ENCODE peak calls at places on chromosome 13, in six cellular contexts. One of them, this sample, is unnamed.
A peak's percentile ranks its signal among the peaks of the same experiment; 100 is the strongest.

GRCh38 chr13:87777395-87777794 is 106.2 kb downstream of the SLITRK5 start:
- DNase-seq in right cardiac atrium: no peak
- DNase-seq in ascending aorta: no peak
- DNase-seq in neural progenitor cell: peak; percentile 25
- DNase-seq in left ventricle myocardium inferior: no peak
- DNase-seq in body of pancreas: no peak
- DNase-seq in this sample: no peak

GRCh38 chr13:106610511-106610910 is 42.6 kb upstream of the ARGLU1 start:
- DNase-seq in right cardiac atrium: no peak
- DNase-seq in neural progenitor cell: no peak
- DNase-seq in left ventricle myocardium inferior: no peak
- DNase-seq in ascending aorta: no peak
- DNase-seq in body of pancreas: no peak
- DNase-seq in this sample: no peak

GRCh38 chr13:40031031-40031430 is 375.6 kb downstream of the COG6 start:
- DNase-seq in neural progenitor cell: no peak
- DNase-seq in left ventricle myocardium inferior: no peak
- DNase-seq in body of pancreas: no peak
- DNase-seq in right cardiac atrium: no peak
- DNase-seq in ascending aorta: no peak
- DNase-seq in this sample: no peak

GRCh38 chr13:111505175-111505777 is 184.8 kb downstream of the TEX29 start:
- DNase-seq in left ventricle myocardium inferior: no peak
- DNase-seq in body of pancreas: no peak
- DNase-seq in ascending aorta: no peak
- DNase-seq in right cardiac atrium: no peak
- DNase-seq in neural progenitor cell: peak; percentile 87
- DNase-seq in this sample: no peak

GRCh38 chr13:102817907-102818306 is 19.0 kb downstream of the BIVM start:
- DNase-seq in right cardiac atrium: no peak
- DNase-seq in neural progenitor cell: no peak
- DNase-seq in left ventricle myocardium inferior: no peak
- DNase-seq in body of pancreas: no peak
- DNase-seq in ascending aorta: no peak
- DNase-seq in this sample: no peak

GRCh38 chr13:94239135-94239534 is 240.3 kb downstream of the DCT start:
- DNase-seq in ascending aorta: no peak
- DNase-seq in left ventricle myocardium inferior: no peak
- DNase-seq in right cardiac atrium: no peak
- DNase-seq in body of pancreas: no peak
- DNase-seq in neural progenitor cell: no peak
- DNase-seq in this sample: no peak

GRCh38 chr13:94617389-94618000 is 15.8 kb downstream of the GPR180 start:
- DNase-seq in right cardiac atrium: no peak
- DNase-seq in ascending aorta: no peak
- DNase-seq in left ventricle myocardium inferior: no peak
- DNase-seq in neural progenitor cell: no peak
- DNase-seq in body of pancreas: peak; percentile 21
- DNase-seq in this sample: peak; percentile 43

GRCh38 chr13:25871389-25872125 is 180.3 kb downstream of the SHISA2 start:
- DNase-seq in body of pancreas: no peak
- DNase-seq in left ventricle myocardium inferior: no peak
- DNase-seq in ascending aorta: no peak
- DNase-seq in right cardiac atrium: no peak
- DNase-seq in neural progenitor cell: no peak
- DNase-seq in this sample: no peak

GRCh38 chr13:113855931-113856715 is 7.8 kb downstream of the GAS6 start:
- DNase-seq in body of pancreas: peak; percentile 1
- DNase-seq in left ventricle myocardium inferior: no peak
- DNase-seq in neural progenitor cell: no peak
- DNase-seq in right cardiac atrium: no peak
- DNase-seq in ascending aorta: no peak
- DNase-seq in this sample: no peak

GRCh38 chr13:93231867-93232266 is 5.3 kb downstream of the GPC6 start:
- DNase-seq in body of pancreas: no peak
- DNase-seq in ascending aorta: no peak
- DNase-seq in right cardiac atrium: no peak
- DNase-seq in neural progenitor cell: no peak
- DNase-seq in left ventricle myocardium inferior: no peak
- DNase-seq in this sample: no peak

GRCh38 chr13:97855570-97855970 is 97.9 kb upstream of the IPO5 start:
- DNase-seq in left ventricle myocardium inferior: no peak
- DNase-seq in ascending aorta: no peak
- DNase-seq in neural progenitor cell: peak; percentile 88
- DNase-seq in right cardiac atrium: no peak
- DNase-seq in body of pancreas: peak; percentile 66
- DNase-seq in this sample: peak; percentile 5

GRCh38 chr13:43316997-43317396 is 293.6 kb downstream of the DNAJC15 start:
- DNase-seq in ascending aorta: no peak
- DNase-seq in neural progenitor cell: peak; percentile 20
- DNase-seq in right cardiac atrium: peak; percentile 62
- DNase-seq in body of pancreas: peak; percentile 22
- DNase-seq in left ventricle myocardium inferior: no peak
- DNase-seq in this sample: no peak

DNA sequence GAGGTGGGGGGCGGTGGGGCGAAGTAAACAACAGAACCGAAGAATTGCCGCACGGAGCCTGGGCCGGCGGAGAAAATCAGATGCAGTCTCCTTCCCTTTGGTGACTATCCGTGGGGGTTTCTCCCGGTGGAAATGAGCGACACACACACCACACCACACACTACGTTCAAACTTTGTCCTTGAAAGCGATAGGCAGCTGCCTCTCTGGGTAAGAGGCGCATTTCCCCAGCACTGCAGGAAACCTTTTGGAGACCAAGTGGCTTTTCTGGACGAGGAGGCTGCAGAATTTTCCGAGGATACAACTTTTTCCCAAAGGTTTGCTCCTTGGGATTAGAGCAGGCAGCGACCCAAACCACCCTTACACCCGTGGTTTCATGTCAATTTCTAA is 38.1 kb upstream of the FLT1 start:
- DNase-seq in left ventricle myocardium inferior: no peak
- DNase-seq in right cardiac atrium: no peak
- DNase-seq in neural progenitor cell: no peak
- DNase-seq in body of pancreas: no peak
- DNase-seq in ascending aorta: no peak
- DNase-seq in this sample: no peak
- H3K27me3 ChIP-seq in left ventricle myocardium inferior: peaks cover 58% of the 10 kb centered on the region
- H3K27me3 ChIP-seq in right cardiac atrium: no peaks in the 10 kb centered on the region
- H3K27me3 ChIP-seq in neural progenitor cell: peaks cover 66% of the 10 kb centered on the region
- H3K27me3 ChIP-seq in body of pancreas: no peaks in the 10 kb centered on the region
- H3K27me3 ChIP-seq in ascending aorta: peaks cover 12% of the 10 kb centered on the region
- H3K27me3 ChIP-seq in this sample: peaks cover 9% of the 10 kb centered on the region

GRCh38 chr13:71877280-71877653 is 10.3 kb upstream of the DACH1 start:
- DNase-seq in ascending aorta: no peak
- DNase-seq in neural progenitor cell: peak; percentile 84
- DNase-seq in body of pancreas: no peak
- DNase-seq in left ventricle myocardium inferior: no peak
- DNase-seq in right cardiac atrium: no peak
- DNase-seq in this sample: no peak
- H3K27ac ChIP-seq in ascending aorta: no peak overlapping the region
- H3K27ac ChIP-seq in neural progenitor cell: peak overlapping the region; percentile 93
- H3K27ac ChIP-seq in body of pancreas: no peak overlapping the region
- H3K27ac ChIP-seq in left ventricle myocardium inferior: no peak overlapping the region
- H3K27ac ChIP-seq in right cardiac atrium: no peak overlapping the region
- H3K27ac ChIP-seq in this sample: no peak overlapping the region

DNA sequence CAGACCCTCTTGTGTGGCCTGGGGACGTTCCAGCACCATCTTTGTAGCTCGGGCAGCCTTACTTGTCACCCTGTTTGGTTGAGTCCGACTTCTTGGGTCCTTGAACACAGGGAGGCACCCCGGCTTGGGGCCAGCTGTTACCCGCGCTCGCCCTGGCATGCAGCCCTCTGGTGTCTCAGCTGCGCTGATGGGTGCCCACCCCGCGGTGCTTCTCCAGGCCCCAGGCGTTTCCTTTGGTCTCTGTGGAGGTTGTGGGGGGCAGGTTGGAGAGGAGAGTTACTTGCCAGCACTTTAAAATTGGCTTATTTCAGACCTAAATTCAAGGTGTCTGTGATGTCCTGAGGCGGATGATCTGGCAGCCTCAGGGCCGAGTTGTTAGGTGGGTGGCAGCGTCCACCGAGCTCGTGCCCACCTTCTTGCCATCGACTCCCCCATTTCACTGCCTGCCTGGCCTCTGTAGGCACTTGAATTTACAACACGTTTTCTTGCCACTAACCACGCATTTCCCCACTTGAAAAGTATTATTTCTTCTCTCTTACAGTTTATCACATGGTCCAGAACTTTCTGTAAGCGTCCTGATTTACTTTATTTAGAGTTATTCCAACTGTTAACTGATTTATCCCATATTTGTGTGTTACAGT is 16.9 kb downstream of the UBAC2 start:
- DNase-seq in ascending aorta: no peak
- DNase-seq in body of pancreas: no peak
- DNase-seq in left ventricle myocardium inferior: no peak
- DNase-seq in neural progenitor cell: no peak
- DNase-seq in right cardiac atrium: peak; percentile 51
- DNase-seq in this sample: no peak
- H3K4me1 ChIP-seq in ascending aorta: no peaks in the 10 kb centered on the region
- H3K4me1 ChIP-seq in body of pancreas: peaks cover 31% of the 10 kb centered on the region
- H3K4me1 ChIP-seq in left ventricle myocardium inferior: peaks cover 70% of the 10 kb centered on the region
- H3K4me1 ChIP-seq in neural progenitor cell: peaks cover 31% of the 10 kb centered on the region
- H3K4me1 ChIP-seq in right cardiac atrium: peaks cover 18% of the 10 kb centered on the region
- H3K4me1 ChIP-seq in this sample: peaks cover 87% of the 10 kb centered on the region

GRCh38 chr13:31699650-31700049 is 39.7 kb upstream of the RXFP2 start:
- DNase-seq in neural progenitor cell: peak; percentile 67
- DNase-seq in right cardiac atrium: no peak
- DNase-seq in left ventricle myocardium inferior: no peak
- DNase-seq in ascending aorta: no peak
- DNase-seq in body of pancreas: no peak
- DNase-seq in this sample: no peak

GRCh38 chr13:31697290-31697689 is 42.0 kb upstream of the RXFP2 start:
- DNase-seq in neural progenitor cell: no peak
- DNase-seq in body of pancreas: no peak
- DNase-seq in right cardiac atrium: no peak
- DNase-seq in ascending aorta: no peak
- DNase-seq in left ventricle myocardium inferior: no peak
- DNase-seq in this sample: no peak
- H3K27me3 ChIP-seq in neural progenitor cell: no peaks in the 10 kb centered on the region
- H3K27me3 ChIP-seq in body of pancreas: no peaks in the 10 kb centered on the region
- H3K27me3 ChIP-seq in right cardiac atrium: no peaks in the 10 kb centered on the region
- H3K27me3 ChIP-seq in ascending aorta: no peaks in the 10 kb centered on the region
- H3K27me3 ChIP-seq in left ventricle myocardium inferior: no peaks in the 10 kb centered on the region
- H3K27me3 ChIP-seq in this sample: no peaks in the 10 kb centered on the region

GRCh38 chr13:20475927-20476691 is 49.5 kb downstream of the CRYL1 start:
- DNase-seq in left ventricle myocardium inferior: no peak
- DNase-seq in neural progenitor cell: peak; percentile 26
- DNase-seq in ascending aorta: no peak
- DNase-seq in right cardiac atrium: no peak
- DNase-seq in body of pancreas: peak; percentile 76
- DNase-seq in this sample: peak; percentile 86

GRCh38 chr13:20473139-20473538 is 52.5 kb downstream of the CRYL1 start:
- DNase-seq in body of pancreas: no peak
- DNase-seq in left ventricle myocardium inferior: no peak
- DNase-seq in ascending aorta: no peak
- DNase-seq in neural progenitor cell: no peak
- DNase-seq in right cardiac atrium: no peak
- DNase-seq in this sample: no peak

GRCh38 chr13:20472531-20472930 is 53.1 kb downstream of the CRYL1 start:
- DNase-seq in neural progenitor cell: no peak
- DNase-seq in body of pancreas: no peak
- DNase-seq in ascending aorta: no peak
- DNase-seq in right cardiac atrium: no peak
- DNase-seq in left ventricle myocardium inferior: no peak
- DNase-seq in this sample: no peak

GRCh38 chr13:20474515-20474914 is 51.1 kb downstream of the CRYL1 start:
- DNase-seq in ascending aorta: no peak
- DNase-seq in neural progenitor cell: no peak
- DNase-seq in left ventricle myocardium inferior: no peak
- DNase-seq in right cardiac atrium: no peak
- DNase-seq in body of pancreas: no peak
- DNase-seq in this sample: no peak

DNA sequence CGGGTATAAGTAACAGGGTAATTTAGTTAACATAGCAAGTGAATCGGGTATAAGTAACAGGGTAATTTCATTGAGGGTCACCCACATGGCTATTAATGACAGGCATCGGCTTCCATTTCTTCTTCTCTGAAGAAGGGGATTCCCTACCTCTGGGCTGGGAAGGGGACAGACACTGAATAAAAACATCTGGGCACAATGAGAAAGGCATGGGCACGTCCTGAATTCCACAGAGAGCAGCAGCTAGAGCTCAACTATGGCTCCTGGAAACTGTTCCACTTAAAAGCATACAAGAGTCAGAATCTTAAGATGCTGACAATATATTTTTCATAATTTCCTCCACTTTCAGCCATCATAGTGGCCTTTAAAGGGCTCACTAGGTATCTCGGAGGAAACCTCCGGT is 51.8 kb downstream of the CRYL1 start:
- DNase-seq in body of pancreas: no peak
- DNase-seq in right cardiac atrium: no peak
- DNase-seq in left ventricle myocardium inferior: no peak
- DNase-seq in neural progenitor cell: no peak
- DNase-seq in ascending aorta: no peak
- DNase-seq in this sample: no peak
- H3K27ac ChIP-seq in body of pancreas: no peak overlapping the region
- H3K27ac ChIP-seq in right cardiac atrium: no peak overlapping the region
- H3K27ac ChIP-seq in left ventricle myocardium inferior: no peak overlapping the region
- H3K27ac ChIP-seq in neural progenitor cell: no peak overlapping the region
- H3K27ac ChIP-seq in ascending aorta: no peak overlapping the region
- H3K27ac ChIP-seq in this sample: no peak overlapping the region

GRCh38 chr13:52949044-52949443 is 79.6 kb upstream of the OLFM4 start:
- DNase-seq in right cardiac atrium: no peak
- DNase-seq in left ventricle myocardium inferior: no peak
- DNase-seq in neural progenitor cell: no peak
- DNase-seq in body of pancreas: no peak
- DNase-seq in ascending aorta: no peak
- DNase-seq in this sample: no peak
- H3K4me1 ChIP-seq in right cardiac atrium: no peaks in the 10 kb centered on the region
- H3K4me1 ChIP-seq in left ventricle myocardium inferior: no peaks in the 10 kb centered on the region
- H3K4me1 ChIP-seq in neural progenitor cell: peaks cover 7% of the 10 kb centered on the region
- H3K4me1 ChIP-seq in body of pancreas: no peaks in the 10 kb centered on the region
- H3K4me1 ChIP-seq in ascending aorta: no peaks in the 10 kb centered on the region
- H3K4me1 ChIP-seq in this sample: no peaks in the 10 kb centered on the region